ENCODE peak calls at places on chromosomes 16 and 17, in nine cellular contexts. A is heart left ventricle, T is transverse colon, D is spleen, H is IMR-90, X is H1, L is esophagus muscularis mucosa, O is tibial nerve, E is lower leg skin. U is an unnamed sample.

GRCh38 chr16:73214825-73215481 is 167.0 kb upstream of the ZFHX3 start:
- DNase-seq in O (no peak), E (no peak), T (no peak), L (no peak), A (no peak), X (no peak), D (no peak), H (peak), U (no peak)

GRCh38 chr16:12758031-12758669 is 45.5 kb downstream of the CPPED1 start:
- DNase-seq in D (no peak), T (no peak), E (no peak), O (no peak), L (no peak), H (no peak), A (no peak), X (no peak), U (no peak)

GRCh38 chr16:11561440-11561797 is 25.3 kb downstream of the LITAF start:
- DNase-seq in H (no peak), A (no peak), X (no peak), O (no peak), E (no peak), D (no peak), L (no peak), T (no peak), U (no peak)

GRCh38 chr17:36507266-36507665 is 20.8 kb downstream of the ZNHIT3 start:
- DNase-seq in D (no peak), L (no peak), X (no peak), E (peak), A (no peak), O (no peak), T (no peak), H (no peak), U (no peak)

GRCh38 chr16:9695152-9695551 is 487.1 kb downstream of the GRIN2A start:
- DNase-seq in T (no peak), O (no peak), E (no peak), H (no peak), X (no peak), L (no peak), D (no peak), A (no peak), U (no peak)

GRCh38 chr17:21049457-21049856 is 6.6 kb upstream of the USP22 start:
- DNase-seq in L (no peak), H (no peak), E (no peak), T (no peak), X (no peak), A (no peak), O (no peak), D (no peak), U (no peak)

GRCh38 chr16:69872888-69873287 is 78.2 kb upstream of the CLEC18A start:
- DNase-seq in A (no peak), T (no peak), X (no peak), L (no peak), O (no peak), E (no peak), H (no peak), D (no peak), U (no peak)

GRCh38 chr17:2068101-2068518 is 13.2 kb downstream of the HIC1 start:
- DNase-seq in T (no peak), D (no peak), X (no peak), L (no peak), O (no peak), A (no peak), E (no peak), H (peak), U (no peak)

GRCh38 chr17:66481259-66481658 is 178.8 kb downstream of the PRKCA start:
- DNase-seq in E (no peak), O (no peak), L (no peak), T (no peak), H (no peak), A (no peak), D (no peak), X (no peak), U (no peak)

GRCh38 chr16:82995927-82996441 is 369.2 kb downstream of the CDH13 start:
- DNase-seq in H (peak), O (no peak), A (no peak), L (no peak), X (no peak), E (no peak), T (peak), D (no peak), U (no peak)

GRCh38 chr17:60952747-60953146 is 275.1 kb downstream of the BCAS3 start:
- DNase-seq in H (no peak), A (no peak), E (no peak), L (no peak), O (no peak), T (no peak), D (no peak), X (no peak), U (no peak)

GRCh38 chr17:41913798-41914197 is 5.0 kb downstream of the ACLY start:
- DNase-seq in T (no peak), X (no peak), L (no peak), E (no peak), H (no peak), D (no peak), A (no peak), O (no peak), U (no peak)

GRCh38 chr17:14143678-14144077 is 74.4 kb downstream of the COX10 start:
- DNase-seq in D (no peak), A (no peak), T (peak), H (peak), L (no peak), X (no peak), O (no peak), E (no peak), U (no peak)

GRCh38 chr17:65290616-65291015 is 153.4 kb downstream of the RGS9 start:
- DNase-seq in T (peak), O (no peak), X (no peak), L (no peak), H (no peak), E (peak), D (no peak), A (no peak), U (no peak)

GRCh38 chr17:2055494-2056220 is 754 bp downstream of the HIC1 start:
- DNase-seq in X (no peak), O (no peak), T (peak), H (peak), L (no peak), D (peak), E (no peak), A (peak), U (peak)

GRCh38 chr16:1871974-1872635 is at the start of gene MEIOB:
- DNase-seq in T (peak), A (no peak), X (peak), H (no peak), D (peak), E (peak), O (no peak), L (no peak), U (no peak)

DNA sequence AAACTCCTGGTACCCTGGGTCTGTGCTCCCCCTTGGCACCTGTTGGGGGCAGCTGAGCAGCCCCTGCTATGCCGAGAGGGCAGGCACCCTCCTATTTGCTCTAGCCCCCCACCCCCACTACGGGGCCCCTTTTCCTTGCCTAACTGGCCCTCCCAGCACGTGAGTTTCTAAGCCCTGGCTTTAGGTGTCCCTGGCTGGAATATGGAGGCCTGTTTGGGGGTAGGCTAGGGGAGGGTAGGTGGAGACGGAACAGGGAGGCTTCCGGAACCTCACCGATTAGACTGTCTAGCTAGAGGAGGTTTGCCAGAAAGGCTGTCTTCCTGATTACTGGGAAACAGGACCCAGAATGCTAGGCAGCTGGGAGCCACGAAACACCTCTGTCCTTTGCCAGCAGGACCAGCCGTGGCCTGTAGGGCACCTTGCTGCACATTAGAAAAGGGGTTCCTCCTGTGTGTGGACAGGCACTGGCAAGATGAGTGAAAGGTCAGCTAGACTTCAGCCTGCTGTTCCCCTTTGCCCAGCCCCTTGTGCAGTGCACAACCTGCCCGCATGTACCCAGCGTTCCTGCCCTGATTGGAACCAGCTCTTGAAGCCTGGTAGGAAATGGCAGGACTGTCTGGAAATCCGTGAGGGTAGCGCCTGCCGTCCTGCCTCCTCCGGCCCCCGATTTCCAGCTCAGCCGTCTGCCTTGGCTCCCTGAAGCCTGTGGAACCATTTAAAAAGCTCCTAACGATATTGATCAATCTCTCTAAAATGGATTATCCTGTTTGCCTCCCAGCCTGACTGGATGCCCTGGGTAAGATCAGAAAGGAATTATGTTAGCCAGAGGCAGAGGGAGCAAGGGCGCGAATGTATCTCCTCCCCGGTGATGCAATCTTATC is 83.4 kb upstream of the GSE1 start:
- DNase-seq in E (no peak), L (no peak), A (no peak), X (no peak), O (no peak), D (no peak), T (no peak), H (no peak), U (no peak)
- TF ChIP-seq POLR2A in E (no peak), L (no peak), A (no peak), X (no peak), O (no peak), D (no peak), T (no peak), H (no peak), U (no peak)

DNA sequence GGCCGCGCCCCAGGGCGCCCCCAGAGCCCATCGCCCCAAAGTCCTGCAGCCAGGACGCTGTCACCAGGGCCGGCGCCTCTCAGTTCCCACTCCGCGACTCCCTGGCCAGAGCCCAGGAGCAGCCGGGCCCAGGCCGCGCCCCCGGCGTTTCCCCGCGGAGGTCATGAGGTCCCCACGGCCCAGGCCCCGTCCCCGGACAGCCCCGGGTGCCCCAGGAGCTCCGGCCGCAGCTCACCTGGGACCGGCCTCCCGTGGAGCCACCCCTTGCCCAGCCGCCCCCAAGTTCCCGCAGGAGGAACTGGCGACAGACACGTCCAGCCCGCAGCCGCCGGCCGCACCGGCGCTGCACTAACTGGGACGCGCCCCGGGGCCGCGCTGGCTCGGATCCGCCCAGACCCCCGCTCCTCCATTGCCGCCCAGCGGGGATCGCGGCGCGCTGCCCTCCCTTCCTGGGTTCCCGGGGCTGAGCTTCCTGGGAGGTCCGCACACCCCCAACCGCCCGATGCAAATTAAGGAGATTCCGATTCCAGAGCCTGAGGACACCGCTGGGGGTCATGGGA is 9.7 kb downstream of the AHSP start:
- DNase-seq in X (peak), T (no peak), O (no peak), E (peak), H (no peak), L (no peak), A (no peak), D (no peak), U (no peak)
- H3K4me3 ChIP-seq in X (peak), T (peak), O (no peak), E (no peak), H (no peak), L (peak), A (peak), D (peak), U (no peak)

GRCh38 chr17:73586921-73587680 is 57.1 kb downstream of the SDK2 start:
- DNase-seq in T (no peak), E (no peak), H (no peak), D (no peak), A (peak), L (no peak), X (no peak), O (no peak), U (no peak)

GRCh38 chr17:73589096-73589980 is 54.9 kb downstream of the SDK2 start:
- DNase-seq in T (no peak), X (no peak), O (no peak), H (no peak), A (no peak), D (no peak), L (no peak), E (no peak), U (no peak)

GRCh38 chr17:73586153-73586906 is 57.9 kb downstream of the SDK2 start:
- DNase-seq in T (no peak), X (no peak), E (no peak), O (no peak), A (no peak), L (no peak), H (no peak), D (no peak), U (no peak)

GRCh38 chr17:73585583-73585982 is 58.7 kb downstream of the SDK2 start:
- DNase-seq in L (no peak), A (no peak), X (no peak), T (no peak), E (no peak), H (no peak), D (no peak), O (no peak), U (no peak)

DNA sequence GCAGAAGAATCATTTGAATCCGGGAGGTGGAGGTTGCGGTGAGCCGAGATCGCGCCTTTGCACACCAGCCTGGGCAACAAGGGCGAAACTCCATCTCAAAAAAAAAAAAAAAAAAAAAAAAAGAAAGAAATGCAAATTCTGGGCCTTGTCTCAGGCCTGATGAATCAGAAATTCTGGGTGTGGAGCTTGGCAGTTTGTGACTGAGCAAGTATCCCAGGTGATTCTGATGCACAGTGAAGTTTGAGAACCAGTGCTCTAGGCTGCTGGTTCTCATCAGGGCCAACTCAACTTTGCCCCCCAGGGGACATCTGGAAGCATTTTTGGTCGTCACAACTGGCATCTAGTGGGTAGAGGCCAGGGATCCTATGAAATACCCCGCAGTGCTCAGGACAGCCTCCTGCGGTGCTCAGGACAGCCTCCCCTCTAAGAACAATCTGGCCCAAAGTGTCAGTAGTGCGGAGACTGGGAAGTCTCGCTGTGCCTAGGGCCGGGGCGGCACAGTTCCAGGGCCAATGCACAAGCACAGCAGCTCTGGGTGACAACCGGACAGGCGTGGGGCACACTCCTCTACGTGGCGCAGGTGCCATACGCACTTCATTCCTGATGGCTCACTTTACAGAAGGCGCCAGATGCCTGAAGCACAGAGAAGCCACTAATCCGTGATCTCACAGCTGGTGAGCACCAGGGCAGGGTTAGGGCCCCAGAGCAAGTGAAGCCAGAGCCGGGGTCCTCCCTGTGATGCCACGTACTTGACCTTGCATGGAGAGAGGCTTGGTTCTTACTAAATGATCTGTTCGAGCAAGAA is 55.8 kb downstream of the SDK2 start:
- DNase-seq in L (no peak), T (no peak), H (no peak), X (no peak), A (no peak), E (no peak), D (no peak), O (no peak), U (no peak)
- TF ChIP-seq POLR2A in L (no peak), T (no peak), H (no peak), X (no peak), A (no peak), E (no peak), D (no peak), O (no peak), U (no peak)

GRCh38 chr16:49277766-49278566 is 3.7 kb downstream of the CBLN1 start:
- DNase-seq in D (no peak), L (peak), T (no peak), A (no peak), H (no peak), E (no peak), O (no peak), X (peak), U (no peak)
- H3K4me3 ChIP-seq in D (no peak), L (peak), T (no peak), A (no peak), H (no peak), E (no peak), O (no peak), X (no peak), U (no peak)

DNA sequence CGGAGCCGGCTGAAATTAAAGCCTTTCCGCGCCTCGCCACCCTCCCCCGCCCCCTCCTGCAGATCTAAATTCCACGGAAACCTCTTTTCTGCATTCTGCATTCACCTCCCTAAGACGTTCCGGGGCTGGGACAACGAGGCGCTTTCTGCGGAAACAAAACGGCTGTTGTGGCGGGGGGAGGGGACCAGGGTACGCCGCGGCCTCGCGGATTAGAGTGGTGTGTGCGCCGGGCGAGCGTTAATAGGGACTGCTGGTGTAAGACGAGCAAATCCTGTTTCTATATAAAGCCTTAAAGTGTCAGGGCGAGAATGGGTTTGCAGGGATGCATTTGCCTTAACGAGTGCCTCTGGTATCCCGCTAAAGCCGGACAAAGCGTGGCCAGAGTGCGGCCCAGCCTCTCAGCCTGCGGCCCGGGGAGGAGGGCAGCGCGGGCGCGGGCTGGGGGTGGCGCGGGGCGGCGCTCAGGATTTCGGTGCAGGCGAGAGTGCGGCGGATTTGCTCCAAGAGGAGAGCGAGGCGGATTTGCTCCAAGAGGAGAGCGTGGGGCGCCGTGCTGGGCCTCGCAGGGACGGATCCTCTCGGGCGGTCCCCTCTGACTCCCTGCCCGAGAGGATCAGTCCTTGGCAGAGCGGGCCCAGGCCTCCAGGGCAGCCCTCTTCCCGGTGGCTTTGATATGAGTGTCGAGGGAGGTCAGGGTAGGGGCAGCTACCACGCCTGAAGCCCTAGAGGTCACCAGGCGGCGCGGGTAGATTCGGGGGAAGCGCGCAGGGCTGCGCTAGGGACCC is 5.1 kb downstream of the BAHCC1 start:
- DNase-seq in O (no peak), A (no peak), E (no peak), T (no peak), L (no peak), D (no peak), X (peak), H (peak), U (no peak)
- TF ChIP-seq POLR2A in O (no peak), A (no peak), E (no peak), T (no peak), L (no peak), D (no peak), X (no peak), H (no peak), U (no peak)

GRCh38 chr17:17186051-17186450 is 20.1 kb downstream of the PLD6 start:
- DNase-seq in O (no peak), H (peak), A (no peak), X (no peak), D (no peak), T (no peak), E (no peak), L (no peak), U (no peak)

GRCh38 chr17:17189559-17189958 is 16.6 kb downstream of the PLD6 start:
- DNase-seq in D (no peak), X (no peak), E (no peak), H (no peak), T (no peak), A (no peak), L (no peak), O (no peak), U (no peak)

GRCh38 chr17:17186551-17187505 is 19.3 kb downstream of the PLD6 start:
- DNase-seq in D (no peak), O (no peak), A (peak), T (no peak), X (no peak), L (no peak), E (no peak), H (no peak), U (no peak)

GRCh38 chr17:17190188-17190587 is 15.9 kb downstream of the PLD6 start:
- DNase-seq in O (no peak), A (peak), D (no peak), X (no peak), E (no peak), L (no peak), T (no peak), H (no peak), U (no peak)

DNA sequence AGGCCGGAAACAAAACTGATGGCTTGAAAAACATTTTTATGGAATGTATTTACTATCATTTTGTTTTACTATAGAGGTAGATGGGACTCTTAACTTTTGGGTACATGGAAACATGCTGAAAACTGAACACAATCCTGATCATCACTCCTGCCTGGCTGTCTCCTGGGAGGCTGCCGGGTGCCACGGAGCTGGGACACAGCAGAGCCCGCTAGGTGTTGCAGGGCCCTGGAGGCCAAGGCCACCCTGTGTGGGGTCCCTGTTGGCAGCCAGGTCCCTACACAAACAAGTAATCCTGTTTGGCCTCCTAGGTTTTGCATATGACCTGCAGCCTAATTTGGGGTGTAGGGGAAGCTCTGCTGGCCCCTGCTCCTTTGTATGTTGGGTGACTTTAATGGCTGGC is 17.5 kb downstream of the PLD6 start:
- DNase-seq in E (no peak), D (no peak), X (no peak), T (no peak), H (no peak), O (no peak), L (no peak), A (peak), U (no peak)
- H3K4me3 ChIP-seq in E (no peak), D (no peak), X (no peak), T (no peak), H (no peak), O (no peak), L (no peak), A (no peak), U (no peak)

GRCh38 chr17:63150994-63151464 is 185.0 kb downstream of the TANC2 start:
- DNase-seq in L (no peak), D (no peak), E (no peak), O (no peak), T (no peak), A (no peak), X (no peak), H (peak), U (no peak)
- TF ChIP-seq POLR2A in L (no peak), D (no peak), E (no peak), O (no peak), T (no peak), A (no peak), X (no peak), H (no peak), U (no peak)

U was measured in ovary.